ENCODE peak calls at places on chromosome 5, in six cellular contexts. O, I, H, X, F and B are unnamed samples.

GRCh38 chr5:126274396-126274795 is 148.8 kb upstream of the GRAMD2B start:
- DNase-seq in F (no peak), I (no peak), O (no peak), X (no peak), H (no peak), B (no peak)

GRCh38 chr5:169442354-169443248 is 141.0 kb upstream of the SPDL1 start:
- DNase-seq in F (no peak), O (no peak), X (no peak), H (no peak), I (no peak), B (no peak)

GRCh38 chr5:43110606-43111170 is 10.0 kb upstream of the ZNF131 start:
- DNase-seq in I (no peak), F (no peak), O (peak), X (peak), H (peak), B (no peak)

GRCh38 chr5:9546973-9547947 is 1.4 kb upstream of the SEMA5A start:
- DNase-seq in H (peak), F (no peak), I (no peak), X (no peak), O (no peak), B (no peak)

GRCh38 chr5:38827525-38827924 is 18.3 kb upstream of the OSMR start:
- DNase-seq in O (no peak), X (no peak), H (no peak), I (no peak), F (no peak), B (no peak)

GRCh38 chr5:36885149-36885548 is 8.6 kb downstream of the NIPBL start:
- DNase-seq in O (no peak), H (no peak), I (no peak), F (no peak), X (no peak), B (no peak)

GRCh38 chr5:73596705-73597328 is 29.2 kb upstream of the ARHGEF28 start:
- DNase-seq in H (peak), F (no peak), O (peak), X (peak), I (no peak), B (no peak)

GRCh38 chr5:66717455-66718373 is 121.5 kb downstream of the MAST4 start:
- DNase-seq in I (no peak), X (no peak), H (no peak), O (no peak), F (no peak), B (no peak)

GRCh38 chr5:96973561-96974401 is 37.9 kb downstream of the LNPEP start:
- DNase-seq in H (no peak), X (no peak), F (no peak), O (no peak), I (no peak), B (no peak)

GRCh38 chr5:135444360-135444759 is 2.8 kb downstream of the DCANP1 start:
- DNase-seq in H (no peak), I (no peak), F (no peak), O (no peak), X (no peak), B (no peak)

DNA sequence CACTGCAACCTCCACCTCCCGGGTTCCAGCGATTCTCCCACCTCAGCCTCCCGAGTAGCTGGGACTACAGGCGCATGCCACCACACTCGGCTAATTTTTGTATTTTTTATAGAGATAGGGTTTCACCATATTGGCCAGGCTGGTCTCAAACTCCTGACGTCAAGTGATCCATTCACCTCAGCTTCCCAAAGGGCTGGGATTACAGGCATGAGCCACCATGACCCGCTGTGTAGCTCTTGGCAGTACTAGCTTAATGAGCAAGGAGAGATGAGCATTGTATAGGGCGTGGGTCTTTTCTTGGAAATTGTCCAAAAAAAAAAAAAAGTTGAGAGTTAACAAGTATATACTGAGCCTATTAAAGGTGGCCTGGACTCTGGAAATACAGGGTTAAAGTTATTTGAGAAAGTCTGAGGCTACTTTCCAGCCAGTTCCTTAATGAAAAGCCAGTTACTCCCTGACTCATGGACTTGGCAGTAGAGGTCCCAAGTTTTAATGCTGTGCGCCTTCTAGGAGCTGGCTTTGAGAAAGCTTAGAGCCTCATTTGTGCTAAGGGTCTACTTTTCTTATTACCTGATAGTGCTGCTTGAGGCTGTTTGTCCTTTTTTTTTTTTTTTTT is 4.2 kb upstream of the FGF18 start:
- DNase-seq in X (no peak), H (peak), I (no peak), O (no peak), F (no peak), B (no peak)
- TF ChIP-seq POLR2A in X (no peak), H (peak), I (no peak), O (no peak), F (no peak), B (no peak)

GRCh38 chr5:167030500-167031120 is 1260.8 kb upstream of the WWC1 start:
- DNase-seq in F (no peak), H (peak), I (no peak), O (no peak), X (peak), B (no peak)
- TF ChIP-seq TAF1 in F (no peak), H (no peak), I (no peak), O (no peak), X (no peak), B (no peak)

DNA sequence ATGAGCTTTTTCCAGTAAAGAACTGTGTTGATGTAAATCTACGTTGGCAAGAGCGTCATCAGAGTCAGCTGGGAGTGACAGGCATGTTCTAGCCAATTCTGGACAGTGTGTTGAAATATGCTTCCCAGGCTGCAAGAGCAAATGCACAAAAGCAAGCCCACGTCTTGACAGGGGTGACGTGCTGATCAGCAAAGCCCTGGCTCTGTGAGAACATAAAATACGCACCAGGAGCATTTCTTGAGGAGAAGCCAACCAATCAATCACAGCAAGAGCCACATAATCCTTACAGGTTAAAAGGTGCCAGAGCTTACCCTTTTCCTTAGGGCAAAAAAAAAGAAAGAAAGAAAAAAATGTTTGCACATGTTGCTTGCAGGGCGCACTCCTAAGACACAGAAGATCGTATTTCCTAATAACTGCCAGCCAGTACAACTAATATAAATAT is 148.1 kb downstream of the PDE4D start:
- DNase-seq in O (no peak), X (no peak), I (no peak), F (no peak), H (no peak), B (no peak)
- TF ChIP-seq POLR2AphosphoS5 in O (no peak), X (no peak), I (no peak), F (no peak), H (no peak), B (no peak)

DNA sequence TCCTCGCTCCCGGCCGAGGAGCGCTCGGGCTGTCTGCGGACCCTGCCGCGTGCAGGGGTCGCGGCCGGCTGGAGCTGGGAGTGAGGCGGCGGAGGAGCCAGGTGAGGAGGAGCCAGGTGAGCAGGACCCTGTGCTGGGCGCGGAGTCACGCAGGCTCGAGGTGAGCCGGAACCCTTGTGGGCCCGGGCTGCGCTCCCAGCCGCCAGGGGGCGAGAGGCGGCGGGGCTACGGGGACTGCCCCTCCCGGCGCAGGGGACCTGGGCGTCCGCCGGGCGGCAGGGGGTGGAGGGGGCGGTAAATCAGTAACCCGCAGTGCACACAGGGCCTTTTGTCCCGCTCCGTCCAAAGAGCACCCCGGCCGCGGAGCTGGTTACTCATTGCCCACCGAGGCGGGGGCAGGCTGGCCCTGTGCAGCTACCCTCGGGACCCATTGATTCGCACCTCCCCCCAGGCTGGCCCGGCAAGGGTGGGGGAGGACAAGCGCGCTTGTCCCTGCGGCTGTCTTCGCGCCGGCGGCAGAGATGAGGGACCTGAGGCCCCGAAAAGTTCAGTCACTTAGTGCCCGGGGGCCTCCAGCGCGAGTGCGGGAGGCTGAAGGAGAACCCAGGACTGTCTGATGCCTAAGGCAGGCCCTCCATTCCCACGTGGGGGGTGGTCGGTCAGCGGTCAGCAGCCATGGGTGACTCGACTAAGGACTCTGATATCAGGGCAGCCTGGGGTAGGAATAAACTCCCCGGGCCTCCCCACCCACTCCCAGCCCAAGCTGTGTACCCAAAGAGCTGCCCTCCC is 397 bp downstream of the FGFR4 start:
- DNase-seq in H (peak), I (peak), X (peak), O (peak), F (peak), B (peak)
- TF ChIP-seq POLR2A in H (peak), I (no peak), X (peak), O (peak), F (no peak), B (no peak)

DNA sequence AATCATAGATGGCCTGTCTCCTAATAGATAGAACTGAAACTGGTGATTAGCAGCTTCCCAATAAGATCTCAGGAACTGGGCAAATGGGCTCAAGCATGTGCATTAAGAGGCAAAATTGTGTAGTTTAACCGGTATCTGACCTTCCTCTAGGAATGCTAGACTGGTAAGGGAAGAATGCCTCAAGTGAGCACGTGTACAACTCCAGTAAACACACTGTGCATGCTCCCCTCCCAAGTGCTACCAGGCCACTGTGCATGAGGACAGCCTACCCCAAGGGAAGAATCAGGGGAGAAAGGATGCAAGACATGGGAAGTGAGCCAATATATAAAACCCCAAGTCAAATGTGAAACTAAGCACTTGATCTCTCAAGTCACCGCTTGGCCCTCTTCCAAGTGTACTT is 1157.4 kb upstream of the CDH18 start:
- DNase-seq in F (no peak), O (no peak), X (no peak), I (no peak), H (no peak), B (no peak)
- TF ChIP-seq TAF1 in F (no peak), O (no peak), X (no peak), I (no peak), H (no peak), B (no peak)

GRCh38 chr5:179828756-179829421 is 8.2 kb downstream of the SQSTM1 start:
- DNase-seq in F (no peak), H (no peak), I (no peak), X (no peak), O (no peak), B (no peak)
- TF ChIP-seq POLR2AphosphoS5 in F (peak), H (no peak), I (peak), X (no peak), O (peak), B (peak)

GRCh38 chr5:176647030-176647869 is at the start of gene TSPAN17:
- DNase-seq in F (peak), H (peak), O (peak), I (peak), X (peak), B (peak)
- TF ChIP-seq POLR2A in F (peak), H (peak), O (peak), I (peak), X (peak), B (peak)

DNA sequence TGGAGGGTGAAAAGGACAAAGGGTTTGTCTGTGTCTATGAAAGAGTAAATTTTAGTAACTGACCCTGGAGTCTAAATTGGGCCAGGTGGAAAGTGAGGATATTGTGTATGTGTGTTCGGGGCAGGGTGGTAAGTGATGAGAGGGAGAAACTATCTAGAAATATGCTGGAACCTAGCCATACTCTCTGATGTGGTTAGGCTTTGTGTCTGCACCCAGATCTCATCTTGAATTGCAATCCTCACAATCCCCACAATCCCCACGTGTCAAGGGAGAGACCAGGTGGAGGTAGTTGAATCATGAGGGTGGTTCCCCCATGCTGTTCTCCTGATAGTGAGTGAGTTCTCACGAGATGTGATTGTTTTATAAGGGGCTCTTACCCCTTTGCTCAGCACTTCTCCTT is 60.6 kb downstream of the COMMD10 start:
- DNase-seq in X (no peak), F (no peak), H (no peak), I (no peak), O (no peak), B (no peak)
- TF ChIP-seq TAF1 in X (no peak), F (no peak), H (no peak), I (no peak), O (no peak), B (no peak)

GRCh38 chr5:176381979-176382378 is 6.4 kb downstream of the NOP16 start:
- DNase-seq in O (no peak), H (no peak), X (no peak), I (no peak), F (no peak), B (no peak)

GRCh38 chr5:176383961-176384360 is 4.4 kb downstream of the NOP16 start:
- DNase-seq in F (no peak), O (no peak), H (no peak), I (no peak), X (no peak), B (no peak)

GRCh38 chr5:176382721-176383120 is 5.7 kb downstream of the NOP16 start:
- DNase-seq in X (no peak), F (no peak), I (no peak), O (no peak), H (no peak), B (no peak)

GRCh38 chr5:176384366-176384930 is 4.0 kb downstream of the NOP16 start:
- DNase-seq in I (no peak), H (no peak), O (no peak), X (no peak), F (no peak), B (no peak)

GRCh38 chr5:176383248-176383905 is 5.0 kb downstream of the NOP16 start:
- DNase-seq in I (no peak), O (no peak), X (no peak), F (no peak), H (no peak), B (no peak)
- TF ChIP-seq POLR2AphosphoS5 in I (peak), O (no peak), X (no peak), F (peak), H (no peak), B (peak)

DNA sequence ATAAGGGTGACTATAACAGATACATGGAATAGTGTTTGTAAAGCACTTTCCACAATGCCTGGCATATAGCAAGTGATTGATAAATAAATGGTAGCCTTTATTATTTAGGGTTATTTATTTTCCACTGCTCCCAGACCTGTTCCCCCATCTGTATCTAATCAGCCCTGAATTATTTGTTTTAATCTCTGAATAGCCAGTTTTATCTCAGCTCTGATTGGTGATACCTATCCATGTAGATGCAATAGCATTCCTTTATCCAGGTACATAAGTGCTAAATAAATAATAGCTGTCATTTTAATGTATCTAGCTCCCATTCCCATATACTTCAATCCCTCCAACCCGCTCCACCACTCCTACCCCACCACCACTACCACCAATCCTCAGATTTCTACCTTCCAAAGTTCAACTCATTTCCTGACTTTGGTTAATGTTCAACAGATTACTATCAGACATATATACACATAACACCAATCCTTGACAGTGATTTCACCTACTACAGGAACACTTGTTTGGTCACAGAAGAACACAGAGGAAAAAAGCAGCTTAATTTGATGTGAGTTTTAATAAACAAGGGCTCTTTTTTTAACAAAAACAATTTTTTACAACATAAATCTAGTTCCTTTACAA is 14.0 kb downstream of the PRKAA1 start:
- DNase-seq in F (no peak), O (peak), H (no peak), X (no peak), I (no peak), B (no peak)
- TF ChIP-seq POLR2A in F (no peak), O (no peak), H (no peak), X (no peak), I (no peak), B (no peak)